ENCODE peak calls at places on chromosomes 2 and 18, in four cellular contexts. K is hypothalamus; N is AG08396; I is CD4-positive, alpha-beta memory T cell. O is an unnamed sample.

GRCh38 chr2:213125646-213126347 is 25.6 kb downstream of the IKZF2 start:
- DNase-seq in K (no peak), N (peak), I (no peak), O (peak)

GRCh38 chr18:48017625-48018024 is 87.2 kb upstream of the SMAD2 start:
- DNase-seq in K (no peak), N (peak), I (no peak), O (no peak)

GRCh38 chr2:231687961-231688360 is 20.4 kb upstream of the PTMA start:
- DNase-seq in K (no peak), N (no peak), I (no peak), O (no peak)

GRCh38 chr2:33412920-33413319 is 63.5 kb upstream of the RASGRP3 start:
- DNase-seq in K (no peak), N (peak), I (no peak), O (peak)

GRCh38 chr18:42052137-42052708 is 97.2 kb downstream of the PIK3C3 start:
- DNase-seq in K (no peak), N (no peak), I (no peak), O (peak)

GRCh38 chr2:172480301-172481218 is 53.2 kb downstream of the ITGA6 start:
- DNase-seq in K (no peak), N (peak), I (no peak), O (peak)

GRCh38 chr2:100060875-100061274 is 81.5 kb downstream of the AFF3 start:
- DNase-seq in K (no peak), N (no peak), I (peak), O (no peak)

GRCh38 chr2:26557244-26557925 is 79.5 kb upstream of the OTOF start:
- DNase-seq in K (no peak), N (no peak), I (no peak), O (no peak)

GRCh38 chr2:178473931-178474330 is 4.5 kb downstream of the FKBP7 start:
- DNase-seq in K (no peak), N (no peak), I (no peak), O (no peak)